ENCODE peak calls at places on chromosomes 4 and X, in seven cellular contexts. K is fibroblast of lung, J is IMR-90, L is mammary epithelial cell, T is H9, A is PC-3, N is GM23248. H is an unnamed sample.

GRCh38 chrX:44162964-44163475 is 180.5 kb downstream of the EFHC2 start:
- DNase-seq in K (peak), N (no peak), A (no peak), L (peak), T (no peak), J (no peak), H (peak)

GRCh38 chr4:4439782-4440181 is 52.9 kb downstream of the NSG1 start:
- DNase-seq in L (no peak), T (no peak), K (no peak), N (no peak), J (peak), A (no peak), H (no peak)

GRCh38 chr4:78432896-78433295 is 118.7 kb upstream of the ANXA3 start:
- DNase-seq in N (peak), J (peak), T (no peak), K (peak), L (peak), A (no peak), H (peak)

GRCh38 chrX:47078129-47079043 is at the start of gene RGN:
- DNase-seq in L (no peak), A (no peak), K (no peak), N (peak), T (peak), J (no peak), H (no peak)

GRCh38 chrX:9955506-9955905 is 11.7 kb upstream of the CLDN34 start:
- DNase-seq in N (peak), A (no peak), J (peak), L (no peak), K (peak), T (no peak), H (peak)

GRCh38 chr4:3036131-3036952 is 38.0 kb downstream of the HTT-AS start:
- DNase-seq in L (no peak), K (no peak), A (no peak), T (no peak), N (no peak), J (no peak), H (no peak)

GRCh38 chrX:74784629-74785028 is 140.6 kb downstream of the NEXMIF start:
- DNase-seq in N (no peak), K (no peak), A (no peak), T (no peak), J (no peak), L (no peak), H (no peak)

GRCh38 chrX:25131055-25131454 is 115.3 kb upstream of the ARX start:
- DNase-seq in N (peak), T (no peak), J (peak), L (peak), A (peak), K (no peak), H (no peak)

GRCh38 chrX:46310815-46311497 is 234.3 kb downstream of the ZNF674 start:
- DNase-seq in A (no peak), J (no peak), L (no peak), T (no peak), N (peak), K (no peak), H (no peak)

GRCh38 chrX:78643106-78643505 is 16.0 kb downstream of the RTL3 start:
- DNase-seq in L (no peak), A (no peak), K (peak), J (peak), N (no peak), T (no peak), H (peak)

GRCh38 chrX:77930581-77930980 is 20.1 kb downstream of the ATP7A start:
- DNase-seq in A (no peak), L (no peak), T (no peak), K (no peak), N (no peak), J (no peak), H (no peak)

GRCh38 chrX:50448565-50448964 is 22.1 kb downstream of the DGKK start:
- DNase-seq in A (peak), J (peak), K (no peak), N (peak), L (peak), T (no peak), H (no peak)

GRCh38 chr4:23332266-23332665 is 557.6 kb downstream of the PPARGC1A start:
- DNase-seq in K (peak), J (no peak), T (no peak), L (no peak), A (no peak), N (no peak), H (peak)

GRCh38 chr4:179352221-179352620 is 1910.0 kb upstream of the AGA start:
- DNase-seq in A (no peak), T (no peak), J (no peak), K (no peak), N (no peak), L (no peak), H (no peak)

GRCh38 chr4:138158746-138159297 is 83.3 kb downstream of the SLC7A11 start:
- DNase-seq in L (peak), K (peak), J (peak), A (peak), N (peak), T (no peak), H (peak)

GRCh38 chr4:92334716-92335350 is 31.1 kb downstream of the GRID2 start:
- DNase-seq in A (no peak), N (no peak), K (peak), T (no peak), J (no peak), L (no peak), H (peak)

GRCh38 chr4:20672262-20672661 is 28.0 kb upstream of the PACRGL start:
- DNase-seq in N (no peak), L (no peak), T (no peak), J (no peak), K (no peak), A (no peak), H (no peak)

GRCh38 chrX:56995271-56995994 is at the start of gene SPIN3:
- DNase-seq in K (peak), A (peak), T (peak), N (peak), J (peak), L (peak), H (peak)

GRCh38 chr4:184306949-184307348 is 89.3 kb upstream of the ENPP6 start:
- DNase-seq in L (peak), J (peak), N (peak), K (peak), A (peak), T (no peak), H (peak)

GRCh38 chr4:91758487-91758886 is 545.3 kb upstream of the GRID2 start:
- DNase-seq in T (no peak), J (no peak), K (peak), A (peak), L (peak), N (no peak), H (peak)

GRCh38 chrX:123920065-123920785 is 41.3 kb upstream of the STAG2 start:
- DNase-seq in N (peak), A (peak), L (peak), J (peak), K (peak), T (no peak), H (peak)

GRCh38 chr4:3523146-3523627 is 9.0 kb downstream of the LRPAP1 start:
- DNase-seq in N (no peak), L (no peak), J (no peak), K (no peak), A (no peak), T (no peak), H (no peak)

GRCh38 chr4:14222630-14223029 is 595.1 kb upstream of the BOD1L1 start:
- DNase-seq in K (peak), L (no peak), N (no peak), A (no peak), T (no peak), J (no peak), H (no peak)

GRCh38 chr4:182268966-182269365 is 25.8 kb downstream of the TENM3 start:
- DNase-seq in J (no peak), N (no peak), L (no peak), T (no peak), A (no peak), K (no peak), H (no peak)

GRCh38 chrX:118675336-118675965 is 52.0 kb upstream of the IL13RA1 start:
- DNase-seq in T (no peak), A (no peak), N (no peak), K (no peak), J (no peak), L (no peak), H (no peak)

GRCh38 chrX:40998123-40998522 is 87.1 kb upstream of the USP9X start:
- DNase-seq in J (no peak), L (no peak), N (no peak), T (no peak), A (no peak), K (no peak), H (no peak)

GRCh38 chr4:9946171-9946570 is 75.1 kb downstream of the SLC2A9 start:
- DNase-seq in T (no peak), A (no peak), L (no peak), N (no peak), K (no peak), J (no peak), H (no peak)

GRCh38 chr4:26124753-26125236 is 196.0 kb upstream of the RBPJ start:
- DNase-seq in K (no peak), A (peak), L (no peak), T (no peak), N (peak), J (peak), H (no peak)

GRCh38 chrX:9687899-9688298 is 77.7 kb downstream of the GPR143 start:
- DNase-seq in J (no peak), A (no peak), K (no peak), N (no peak), L (no peak), T (no peak), H (no peak)

GRCh38 chrX:54641530-54641929 is 111.5 kb downstream of the GNL3L start:
- DNase-seq in K (peak), L (peak), T (peak), N (no peak), J (no peak), A (peak), H (no peak)

GRCh38 chrX:148871422-148872152 is 371.2 kb downstream of the AFF2 start:
- DNase-seq in L (peak), K (peak), A (no peak), J (peak), N (peak), T (no peak), H (peak)

GRCh38 chr4:89307446-89308160 is at the start of gene GPRIN3:
- DNase-seq in J (no peak), K (peak), N (peak), L (no peak), T (peak), A (no peak), H (peak)

GRCh38 chrX:109707322-109707721 is 25.7 kb downstream of the ACSL4 start:
- DNase-seq in K (no peak), N (no peak), L (no peak), J (no peak), T (no peak), A (no peak), H (no peak)

GRCh38 chrX:10514891-10515290 is 105.5 kb downstream of the MID1 start:
- DNase-seq in L (no peak), N (peak), J (peak), T (no peak), A (no peak), K (peak), H (no peak)

GRCh38 chr4:16155503-16156169 is 70.6 kb downstream of the TAPT1 start:
- DNase-seq in N (no peak), A (no peak), T (no peak), J (no peak), L (no peak), K (no peak), H (no peak)

GRCh38 chr4:56863441-56864129 is 42.1 kb upstream of the SPINK2 start:
- DNase-seq in N (peak), J (peak), L (peak), A (no peak), T (no peak), K (peak), H (peak)

GRCh38 chr4:20313237-20314030 is 61.7 kb downstream of the SLIT2 start:
- DNase-seq in N (no peak), T (peak), J (no peak), A (no peak), K (no peak), L (no peak), H (no peak)

GRCh38 chr4:125707397-125707796 is 392.6 kb downstream of the FAT4 start:
- DNase-seq in N (no peak), J (no peak), K (no peak), T (no peak), L (no peak), A (no peak), H (no peak)

GRCh38 chr4:125702406-125702805 is 387.7 kb downstream of the FAT4 start:
- DNase-seq in K (peak), L (no peak), T (no peak), A (no peak), J (peak), N (no peak), H (peak)

GRCh38 chr4:125704726-125705125 is 390.0 kb downstream of the FAT4 start:
- DNase-seq in N (peak), L (no peak), K (peak), A (peak), T (no peak), J (peak), H (peak)

GRCh38 chr4:125705681-125706080 is 390.9 kb downstream of the FAT4 start:
- DNase-seq in A (no peak), K (no peak), T (no peak), N (no peak), L (no peak), J (no peak), H (no peak)

GRCh38 chr4:125703443-125703842 is 388.7 kb downstream of the FAT4 start:
- DNase-seq in J (peak), A (peak), N (peak), K (peak), T (no peak), L (peak), H (peak)
- H2AFZ ChIP-seq in J (no peak), A (no peak), N (no peak), K (no peak), T (no peak), L (peak), H (no peak)

GRCh38 chr4:70712604-70713452 is 8.9 kb upstream of the RUFY3 start:
- DNase-seq in J (no peak), A (no peak), T (no peak), L (no peak), K (no peak), N (no peak), H (no peak)

GRCh38 chr4:70715097-70715496 is 6.7 kb upstream of the RUFY3 start:
- DNase-seq in L (no peak), K (peak), J (peak), A (no peak), N (peak), T (no peak), H (peak)

GRCh38 chr4:70713453-70714026 is 8.2 kb upstream of the RUFY3 start:
- DNase-seq in A (no peak), N (no peak), J (no peak), T (no peak), L (no peak), K (no peak), H (no peak)

GRCh38 chr4:70714061-70714468 is 7.7 kb upstream of the RUFY3 start:
- DNase-seq in N (peak), A (no peak), K (no peak), T (no peak), L (no peak), J (peak), H (no peak)

GRCh38 chr4:70714488-70714887 is 7.3 kb upstream of the RUFY3 start:
- DNase-seq in T (no peak), N (no peak), L (no peak), J (no peak), A (no peak), K (no peak), H (no peak)
- H2AFZ ChIP-seq in T (no peak), N (no peak), L (no peak), J (no peak), A (no peak), K (no peak), H (no peak)

GRCh38 chr4:62470020-62470419 is 1269.9 kb downstream of the ADGRL3 start:
- DNase-seq in T (no peak), J (no peak), L (no peak), K (no peak), N (no peak), A (no peak), H (no peak)

GRCh38 chr4:62474802-62475201 is 1274.7 kb downstream of the ADGRL3 start:
- DNase-seq in T (no peak), N (no peak), J (no peak), A (peak), K (no peak), L (peak), H (no peak)

GRCh38 chr4:62470421-62470983 is 1270.4 kb downstream of the ADGRL3 start:
- DNase-seq in T (no peak), K (no peak), J (no peak), N (no peak), L (no peak), A (no peak), H (no peak)
- H2AFZ ChIP-seq in T (no peak), K (no peak), J (no peak), N (no peak), L (no peak), A (no peak), H (no peak)

GRCh38 chr4:152106113-152106763 is 345.4 kb upstream of the GATB start:
- DNase-seq in K (peak), J (peak), A (peak), T (no peak), N (peak), L (peak), H (peak)
- H2AFZ ChIP-seq in K (peak), J (peak), A (peak), T (no peak), N (peak), L (peak), H (peak)

GRCh38 chr4:121070696-121071639 is 1.4 kb downstream of the NDNF start:
- DNase-seq in L (no peak), A (no peak), K (peak), J (no peak), N (peak), T (peak), H (no peak)
- H2AFZ ChIP-seq in L (peak), A (no peak), K (peak), J (peak), N (peak), T (no peak), H (peak)

GRCh38 chr4:158254328-158254727 is 44.0 kb downstream of the TMEM144 start:
- DNase-seq in J (no peak), T (no peak), A (no peak), K (no peak), L (no peak), N (no peak), H (no peak)

GRCh38 chr4:158255727-158256324 is 45.5 kb downstream of the TMEM144 start:
- DNase-seq in K (peak), N (peak), A (peak), L (peak), T (no peak), J (peak), H (peak)

GRCh38 chr4:158261480-158261879 is 51.2 kb downstream of the TMEM144 start:
- DNase-seq in N (no peak), A (no peak), T (no peak), K (no peak), J (no peak), L (no peak), H (no peak)

DNA sequence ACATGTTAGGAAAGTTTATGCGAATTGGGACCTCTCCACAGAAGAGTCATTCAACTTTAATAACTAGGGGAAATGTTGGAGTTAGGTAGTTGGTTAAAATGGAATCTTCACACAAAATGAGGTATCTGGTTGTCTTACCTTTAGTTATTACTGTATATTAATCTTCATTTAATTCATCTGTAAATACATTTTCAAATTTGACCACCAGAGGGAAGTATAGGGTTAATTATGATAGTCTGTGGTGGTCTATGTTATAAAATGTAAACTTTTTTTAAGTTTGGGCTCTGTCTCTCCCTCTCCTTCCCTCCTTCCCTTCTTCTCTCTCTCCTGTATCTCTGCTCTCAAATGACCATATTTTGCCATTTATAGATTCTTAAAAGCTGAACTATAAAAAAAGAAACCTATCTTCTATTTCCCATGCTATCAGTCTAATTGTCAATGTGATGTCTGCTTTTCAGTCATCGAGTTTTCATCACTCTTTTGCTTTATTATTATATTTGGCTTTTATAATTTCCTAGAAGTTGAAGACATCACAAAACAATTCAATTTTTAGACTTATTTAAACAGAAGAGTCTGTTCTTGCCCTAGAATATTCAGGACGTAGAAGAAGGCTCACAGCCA is 49.8 kb downstream of the TMEM144 start:
- DNase-seq in K (peak), L (peak), N (peak), J (peak), T (no peak), A (peak), H (peak)
- H2AFZ ChIP-seq in K (peak), L (no peak), N (peak), J (no peak), T (no peak), A (no peak), H (no peak)

GRCh38 chr4:104860227-104861123 is 286.2 kb upstream of the TET2 start:
- DNase-seq in T (peak), K (peak), A (peak), L (peak), J (peak), N (peak), H (peak)
- H2AFZ ChIP-seq in T (no peak), K (no peak), A (no peak), L (no peak), J (no peak), N (no peak), H (no peak)

GRCh38 chr4:52052475-52052780 is 1.3 kb downstream of the SPATA18 start:
- DNase-seq in T (no peak), L (peak), A (no peak), J (peak), K (peak), N (peak), H (peak)

GRCh38 chr4:52057196-52057595 is 6.1 kb downstream of the SPATA18 start:
- DNase-seq in N (no peak), T (no peak), A (no peak), L (peak), J (no peak), K (no peak), H (no peak)

GRCh38 chr4:52054254-52054653 is 3.1 kb downstream of the SPATA18 start:
- DNase-seq in J (no peak), K (no peak), A (no peak), N (no peak), T (no peak), L (no peak), H (no peak)

GRCh38 chr4:52051213-52051614 is at the start of gene SPATA18:
- DNase-seq in T (peak), N (peak), K (peak), A (no peak), J (no peak), L (peak), H (peak)

GRCh38 chr4:52051615-52052474 is 741 bp downstream of the SPATA18 start:
- DNase-seq in A (no peak), K (peak), N (peak), L (peak), J (peak), T (peak), H (peak)
- H2AFZ ChIP-seq in A (no peak), K (peak), N (peak), L (peak), J (peak), T (peak), H (peak)

H was measured in astrocyte.